ENCODE peak calls at places on chromosomes 2 and 18, in four cellular contexts. O is HEK293T, U is HepG2, E is GM12878. Q is an unnamed sample.

GRCh38 chr18:65936678-65937077 is 185.9 kb downstream of the CDH7 start:
- DNase-seq in O (no peak), U (no peak), E (no peak), Q (no peak)

GRCh38 chr2:230541934-230542380 is 126.0 kb downstream of the SP100 start:
- DNase-seq in O (no peak), U (no peak), E (peak; percentile 54), Q (no peak)

GRCh38 chr2:83291083-83291482 is 1168.0 kb downstream of the SUCLG1 start:
- DNase-seq in O (no peak), U (no peak), E (no peak), Q (no peak)

GRCh38 chr2:124585277-124585676 is 560.2 kb downstream of the CNTNAP5 start:
- DNase-seq in O (no peak), U (peak; percentile 50), E (no peak), Q (no peak)

GRCh38 chr2:30233142-30233961 is 2.0 kb downstream of the LBH start:
- DNase-seq in O (no peak), U (no peak), E (no peak), Q (peak; percentile 57)

GRCh38 chr2:231000211-231000904 is 4.4 kb downstream of the SPATA3 start:
- DNase-seq in O (no peak), U (peak; percentile 54), E (no peak), Q (no peak)

GRCh38 chr2:98827625-98828368 is 96.9 kb upstream of the MGAT4A start:
- DNase-seq in O (no peak), U (no peak), E (no peak), Q (no peak)

GRCh38 chr2:209817818-209818420 is 46.3 kb downstream of the UNC80 start:
- DNase-seq in O (no peak), U (no peak), E (no peak), Q (no peak)

GRCh38 chr2:11292464-11293255 is 51.8 kb downstream of the ROCK2 start:
- DNase-seq in O (no peak), U (no peak), E (no peak), Q (no peak)

GRCh38 chr2:8583400-8584173 is 98.3 kb upstream of the ID2 start:
- DNase-seq in O (peak; percentile 80), U (peak; percentile 79), E (peak; percentile 80), Q (peak; percentile 99)

GRCh38 chr2:52632543-52632942 is 1135.1 kb upstream of the CHAC2 start:
- DNase-seq in O (no peak), U (no peak), E (no peak), Q (no peak)

GRCh38 chr2:46318579-46319460 is 21.6 kb downstream of the EPAS1 start:
- DNase-seq in O (no peak), U (no peak), E (no peak), Q (no peak)

GRCh38 chr2:131120815-131121317 is 15.7 kb downstream of the PLEKHB2 start:
- DNase-seq in O (no peak), U (no peak), E (no peak), Q (no peak)

GRCh38 chr18:47422524-47422923 is 171.1 kb upstream of the SKOR2 start:
- DNase-seq in O (peak; percentile 6), U (no peak), E (no peak), Q (peak; percentile 62)

GRCh38 chr2:227960356-227960755 is 88.9 kb downstream of the DAW1 start:
- DNase-seq in O (no peak), U (no peak), E (no peak), Q (no peak)

GRCh38 chr2:138814123-138814883 is 34.1 kb upstream of the NXPH2 start:
- DNase-seq in O (peak; percentile 34), U (peak; percentile 35), E (no peak), Q (peak; percentile 13)

GRCh38 chr2:207475546-207475945 is 54.2 kb upstream of the CREB1 start:
- DNase-seq in O (no peak), U (no peak), E (no peak), Q (no peak)

GRCh38 chr2:23788100-23788499 is 138.8 kb downstream of the ATAD2B start:
- DNase-seq in O (no peak), U (no peak), E (peak; percentile 13), Q (no peak)

GRCh38 chr2:43071629-43072550 is 154.5 kb downstream of the ZFP36L2 start:
- DNase-seq in O (no peak), U (no peak), E (no peak), Q (no peak)

GRCh38 chr18:32040936-32041335 is 22.3 kb downstream of the RNF125 start:
- DNase-seq in O (no peak), U (no peak), E (no peak), Q (no peak)

GRCh38 chr18:44627245-44627644 is 53.4 kb upstream of the SETBP1 start:
- DNase-seq in O (no peak), U (no peak), E (no peak), Q (no peak)

GRCh38 chr2:164061129-164061746 is 325.4 kb upstream of the FIGN start:
- DNase-seq in O (peak; percentile 47), U (peak; percentile 53), E (peak; percentile 13), Q (peak; percentile 3)

GRCh38 chr2:121368841-121369240 is 83.8 kb upstream of the TFCP2L1 start:
- DNase-seq in O (no peak), U (no peak), E (no peak), Q (no peak)

GRCh38 chr2:9690252-9690651 is 59.5 kb upstream of the YWHAQ start:
- DNase-seq in O (no peak), U (no peak), E (no peak), Q (no peak)

GRCh38 chr18:62187543-62188378 is 706 bp downstream of the RELCH start:
- DNase-seq in O (peak; percentile 18), U (peak; percentile 17), E (no peak), Q (peak; percentile 13)

GRCh38 chr18:49174478-49174877 is 223.7 kb upstream of the SMAD7 start:
- DNase-seq in O (no peak), U (no peak), E (no peak), Q (no peak)

DNA sequence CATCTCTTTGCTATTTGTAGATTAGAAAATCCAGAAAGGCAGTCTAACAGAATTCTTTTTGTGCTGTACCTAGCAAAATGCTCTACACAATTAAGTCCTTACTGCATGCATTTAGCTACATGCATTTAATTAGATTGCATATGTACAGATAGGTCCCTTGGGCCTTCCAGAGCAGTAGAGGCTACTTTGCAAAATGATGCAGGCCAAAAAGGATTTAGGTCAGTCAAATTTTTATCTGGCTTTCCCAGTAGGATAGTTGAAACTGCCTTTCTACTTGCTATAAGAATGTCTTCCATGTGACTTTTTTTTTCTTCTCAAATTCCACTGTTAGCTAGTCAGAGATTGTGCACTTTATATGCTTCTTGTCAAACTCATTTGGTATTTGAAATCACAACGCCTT is 19.3 kb downstream of the GALNT13 start:
- DNase-seq in O (no peak), U (no peak), E (no peak), Q (no peak)
- TF ChIP-seq FOXK2 in O (no peak), U (no peak), E (no peak), Q (no peak)

GRCh38 chr2:112893801-112894200 is 17.2 kb upstream of the IL37 start:
- DNase-seq in O (no peak), U (no peak), E (no peak), Q (no peak)
- TF ChIP-seq FOXK2 in O (no peak), U (no peak), E (no peak), Q (no peak)

GRCh38 chr2:100822587-100823248 is 2.8 kb downstream of the NPAS2 start:
- DNase-seq in O (no peak), U (peak; percentile 28), E (no peak), Q (no peak)
- TF ChIP-seq FOXK2 in O (no peak), U (no peak), E (no peak), Q (no peak)

GRCh38 chr2:237490805-237491194 is 3.7 kb downstream of the MLPH start:
- DNase-seq in O (no peak), U (no peak), E (no peak), Q (no peak)

GRCh38 chr2:237491515-237492118 is 4.6 kb downstream of the MLPH start:
- DNase-seq in O (no peak), U (no peak), E (no peak), Q (no peak)

GRCh38 chr2:237488901-237489860 is 2.1 kb downstream of the MLPH start:
- DNase-seq in O (no peak), U (no peak), E (no peak), Q (no peak)

GRCh38 chr2:237488295-237488694 is 1.2 kb downstream of the MLPH start:
- DNase-seq in O (no peak), U (no peak), E (no peak), Q (no peak)

GRCh38 chr2:237490009-237490804 is 3.2 kb downstream of the MLPH start:
- DNase-seq in O (no peak), U (no peak), E (no peak), Q (no peak)
- TF ChIP-seq FOXK2 in O (no peak), U (no peak), E (no peak), Q (no peak)

GRCh38 chr18:40356153-40356552 is 1598.9 kb upstream of the PIK3C3 start:
- DNase-seq in O (no peak), U (no peak), E (no peak), Q (no peak)

GRCh38 chr18:40357536-40357935 is 1597.5 kb upstream of the PIK3C3 start:
- DNase-seq in O (no peak), U (no peak), E (no peak), Q (no peak)

GRCh38 chr18:40355701-40356100 is 1599.3 kb upstream of the PIK3C3 start:
- DNase-seq in O (no peak), U (no peak), E (no peak), Q (no peak)
- TF ChIP-seq FOXK2 in O (no peak), U (no peak), E (no peak), Q (no peak)

GRCh38 chr18:56085561-56085960 is 497.6 kb upstream of the TCF4 start:
- DNase-seq in O (no peak), U (no peak), E (no peak), Q (no peak)
- TF ChIP-seq FOXK2 in O (no peak), U (no peak), E (no peak), Q (no peak)

GRCh38 chr2:240579771-240580614 is 6.5 kb upstream of the CAPN10 start:
- DNase-seq in O (no peak), U (peak; percentile 96), E (peak; percentile 62), Q (no peak)
- TF ChIP-seq FOXK2 in O (no peak), U (no peak), E (no peak), Q (no peak)

GRCh38 chr2:136905779-136906178 is 140.4 kb downstream of the THSD7B start:
- DNase-seq in O (no peak), U (no peak), E (no peak), Q (no peak)

DNA sequence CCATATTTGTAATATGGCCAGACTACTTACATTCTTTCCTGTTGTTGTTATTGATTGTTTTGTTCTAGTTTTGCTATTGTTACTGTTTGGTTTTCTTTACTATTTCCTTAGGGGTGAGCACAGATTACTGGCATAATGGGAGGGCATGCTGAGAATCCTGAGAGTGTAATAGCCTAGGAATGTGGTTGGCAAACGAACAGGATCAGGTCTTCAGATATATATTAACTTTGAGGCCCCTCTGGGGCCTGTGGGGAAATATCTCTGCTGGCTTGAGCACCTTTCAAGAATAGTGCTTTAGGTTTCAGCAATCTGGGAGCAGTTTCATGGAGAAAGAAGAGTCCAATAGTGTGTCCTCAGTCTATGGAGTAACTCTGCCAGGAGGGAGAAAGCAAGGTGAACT is 144.4 kb downstream of the THSD7B start:
- DNase-seq in O (no peak), U (no peak), E (no peak), Q (no peak)
- TF ChIP-seq FOXK2 in O (no peak), U (no peak), E (no peak), Q (no peak)

GRCh38 chr2:96137611-96138129 is 632 bp downstream of the ASTL start:
- DNase-seq in O (no peak), U (no peak), E (no peak), Q (no peak)
- TF ChIP-seq FOXK2 in O (no peak), U (no peak), E (no peak), Q (no peak)

Q was measured in K562.